ENCODE peak calls at places on chromosomes 13 and 19, in four cellular contexts. One of them, this sample, is unnamed.

GRCh38 chr13:60431108-60431700 is 34.2 kb downstream of the TDRD3 start:
- DNase-seq in ascending aorta: no peak
- DNase-seq in adrenal gland: no peak
- DNase-seq in progenitor cell of endocrine pancreas: no peak
- DNase-seq in this sample: no peak

GRCh38 chr19:16893686-16893990 is 4.8 kb downstream of the F2RL3 start:
- DNase-seq in ascending aorta: no peak
- DNase-seq in adrenal gland: peak; percentile 37
- DNase-seq in progenitor cell of endocrine pancreas: no peak
- DNase-seq in this sample: no peak

GRCh38 chr13:66803759-66804456 is 426.2 kb downstream of the PCDH9 start:
- DNase-seq in ascending aorta: no peak
- DNase-seq in adrenal gland: no peak
- DNase-seq in progenitor cell of endocrine pancreas: no peak
- DNase-seq in this sample: no peak

GRCh38 chr13:75151081-75151643 is 330.8 kb downstream of the TBC1D4 start:
- DNase-seq in ascending aorta: no peak
- DNase-seq in adrenal gland: no peak
- DNase-seq in progenitor cell of endocrine pancreas: no peak
- DNase-seq in this sample: no peak

GRCh38 chr19:41029524-41030432 is 38.7 kb downstream of the CYP2B6 start:
- DNase-seq in ascending aorta: no peak
- DNase-seq in adrenal gland: no peak
- DNase-seq in progenitor cell of endocrine pancreas: no peak
- DNase-seq in this sample: no peak

GRCh38 chr13:47463726-47464125 is 537.3 kb downstream of the SUCLA2 start:
- DNase-seq in ascending aorta: no peak
- DNase-seq in adrenal gland: no peak
- DNase-seq in progenitor cell of endocrine pancreas: no peak
- DNase-seq in this sample: no peak

GRCh38 chr19:36030264-36031148 is 2.2 kb downstream of the CLIP3 start:
- DNase-seq in ascending aorta: no peak
- DNase-seq in adrenal gland: no peak
- DNase-seq in progenitor cell of endocrine pancreas: no peak
- DNase-seq in this sample: no peak

GRCh38 chr19:46784262-46785053 is 3.9 kb downstream of the SLC1A5 start:
- DNase-seq in ascending aorta: peak; percentile 81
- DNase-seq in adrenal gland: peak; percentile 49
- DNase-seq in progenitor cell of endocrine pancreas: no peak
- DNase-seq in this sample: peak; percentile 51

GRCh38 chr13:106561551-106562170 is 6.3 kb downstream of the ARGLU1 start:
- DNase-seq in ascending aorta: no peak
- DNase-seq in adrenal gland: peak; percentile 31
- DNase-seq in progenitor cell of endocrine pancreas: no peak
- DNase-seq in this sample: no peak

GRCh38 chr13:98353750-98354149 is 176.7 kb upstream of the RNF113B start:
- DNase-seq in ascending aorta: no peak
- DNase-seq in adrenal gland: no peak
- DNase-seq in progenitor cell of endocrine pancreas: no peak
- DNase-seq in this sample: no peak

GRCh38 chr13:32905864-32906180 is 110.4 kb upstream of the KL start:
- DNase-seq in ascending aorta: no peak
- DNase-seq in adrenal gland: no peak
- DNase-seq in progenitor cell of endocrine pancreas: no peak
- DNase-seq in this sample: no peak

GRCh38 chr13:23558675-23559536 is 11.3 kb upstream of the TNFRSF19 start:
- DNase-seq in ascending aorta: no peak
- DNase-seq in adrenal gland: peak; percentile 39
- DNase-seq in progenitor cell of endocrine pancreas: no peak
- DNase-seq in this sample: peak; percentile 25

GRCh38 chr13:109764474-109765292 is 21.7 kb downstream of the IRS2 start:
- DNase-seq in ascending aorta: no peak
- DNase-seq in adrenal gland: peak; percentile 47
- DNase-seq in progenitor cell of endocrine pancreas: no peak
- DNase-seq in this sample: no peak

DNA sequence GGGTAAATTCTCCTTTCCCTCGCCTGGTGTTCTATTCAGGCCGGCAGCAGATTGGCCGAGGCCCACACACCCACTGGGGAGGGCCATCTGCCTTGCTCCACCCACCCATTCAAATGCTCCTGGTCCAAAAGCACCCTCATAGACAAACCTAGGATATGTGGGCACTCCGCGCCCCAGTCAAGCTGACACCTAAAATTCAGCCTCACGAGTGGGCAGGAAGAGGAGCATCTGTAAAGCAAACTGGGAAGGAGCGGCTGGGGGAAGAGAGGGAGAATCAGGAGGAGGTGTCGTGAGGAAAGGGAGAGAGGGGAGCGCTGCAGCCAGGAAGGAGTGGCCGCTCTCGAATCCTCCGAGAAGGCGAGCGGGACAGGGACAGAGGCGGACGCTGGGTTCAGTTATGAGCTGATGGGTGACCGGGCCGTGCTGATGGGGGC is 136.9 kb downstream of the USP12 start:
- DNase-seq in ascending aorta: no peak
- DNase-seq in adrenal gland: peak; percentile 3
- DNase-seq in progenitor cell of endocrine pancreas: no peak
- DNase-seq in this sample: no peak
- TF ChIP-seq CTCF in ascending aorta: no peak
- TF ChIP-seq CTCF in adrenal gland: no peak
- TF ChIP-seq CTCF in progenitor cell of endocrine pancreas: no peak
- TF ChIP-seq CTCF in this sample: no peak

GRCh38 chr13:103772576-103772975 is 706.4 kb upstream of the SLC10A2 start:
- DNase-seq in ascending aorta: no peak
- DNase-seq in adrenal gland: no peak
- DNase-seq in progenitor cell of endocrine pancreas: no peak
- DNase-seq in this sample: no peak
- TF ChIP-seq CTCF in ascending aorta: no peak
- TF ChIP-seq CTCF in adrenal gland: no peak
- TF ChIP-seq CTCF in progenitor cell of endocrine pancreas: peak; percentile 17
- TF ChIP-seq CTCF in this sample: peak; percentile 40

DNA sequence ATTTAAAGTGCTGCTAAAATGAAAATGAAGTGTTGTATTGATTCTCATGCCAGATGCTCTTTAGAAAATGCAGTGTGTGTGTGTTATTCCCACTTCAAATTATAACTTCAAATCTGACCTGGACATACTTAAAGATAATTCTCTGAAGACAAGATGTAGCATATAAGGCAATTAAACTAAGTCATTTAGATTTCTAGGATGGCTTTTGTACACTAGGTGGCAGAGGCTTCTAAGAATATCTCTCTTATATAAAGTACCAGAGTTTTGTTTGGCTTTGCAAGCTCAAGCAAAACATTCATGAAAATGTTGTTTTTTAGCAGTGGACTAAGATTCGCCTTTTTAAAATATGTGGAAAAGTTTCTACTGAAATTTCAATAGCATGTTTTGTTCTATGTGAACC is 407.2 kb downstream of the GPC5 start:
- DNase-seq in ascending aorta: no peak
- DNase-seq in adrenal gland: no peak
- DNase-seq in progenitor cell of endocrine pancreas: no peak
- DNase-seq in this sample: no peak
- TF ChIP-seq CTCF in ascending aorta: no peak
- TF ChIP-seq CTCF in adrenal gland: no peak
- TF ChIP-seq CTCF in progenitor cell of endocrine pancreas: peak; percentile 21
- TF ChIP-seq CTCF in this sample: peak; percentile 44

GRCh38 chr13:94415484-94415883 is 64.0 kb downstream of the DCT start:
- DNase-seq in ascending aorta: no peak
- DNase-seq in adrenal gland: no peak
- DNase-seq in progenitor cell of endocrine pancreas: no peak
- DNase-seq in this sample: no peak

GRCh38 chr13:94419304-94419943 is 60.1 kb downstream of the DCT start:
- DNase-seq in ascending aorta: no peak
- DNase-seq in adrenal gland: no peak
- DNase-seq in progenitor cell of endocrine pancreas: no peak
- DNase-seq in this sample: no peak

GRCh38 chr13:94414141-94414540 is 65.3 kb downstream of the DCT start:
- DNase-seq in ascending aorta: no peak
- DNase-seq in adrenal gland: no peak
- DNase-seq in progenitor cell of endocrine pancreas: no peak
- DNase-seq in this sample: no peak

GRCh38 chr13:94417294-94417693 is 62.2 kb downstream of the DCT start:
- DNase-seq in ascending aorta: no peak
- DNase-seq in adrenal gland: no peak
- DNase-seq in progenitor cell of endocrine pancreas: no peak
- DNase-seq in this sample: no peak

GRCh38 chr13:94416454-94417080 is 62.9 kb downstream of the DCT start:
- DNase-seq in ascending aorta: no peak
- DNase-seq in adrenal gland: peak; percentile 6
- DNase-seq in progenitor cell of endocrine pancreas: peak; percentile 35
- DNase-seq in this sample: peak; percentile 23
- TF ChIP-seq CTCF in ascending aorta: no peak
- TF ChIP-seq CTCF in adrenal gland: peak; percentile 16
- TF ChIP-seq CTCF in progenitor cell of endocrine pancreas: peak; percentile 81
- TF ChIP-seq CTCF in this sample: peak; percentile 71

GRCh38 chr19:14089412-14089661 is 1.2 kb downstream of the SAMD1 start:
- DNase-seq in ascending aorta: no peak
- DNase-seq in adrenal gland: no peak
- DNase-seq in progenitor cell of endocrine pancreas: no peak
- DNase-seq in this sample: no peak
- TF ChIP-seq CTCF in ascending aorta: no peak
- TF ChIP-seq CTCF in adrenal gland: no peak
- TF ChIP-seq CTCF in progenitor cell of endocrine pancreas: peak; percentile 31
- TF ChIP-seq CTCF in this sample: peak; percentile 43

GRCh38 chr19:32624410-32624809 is 43.4 kb downstream of the PDCD5 start:
- DNase-seq in ascending aorta: no peak
- DNase-seq in adrenal gland: no peak
- DNase-seq in progenitor cell of endocrine pancreas: no peak
- DNase-seq in this sample: no peak

GRCh38 chr19:32614916-32615315 is 33.9 kb downstream of the PDCD5 start:
- DNase-seq in ascending aorta: no peak
- DNase-seq in adrenal gland: no peak
- DNase-seq in progenitor cell of endocrine pancreas: no peak
- DNase-seq in this sample: no peak

GRCh38 chr19:32622002-32622401 is 41.0 kb downstream of the PDCD5 start:
- DNase-seq in ascending aorta: no peak
- DNase-seq in adrenal gland: no peak
- DNase-seq in progenitor cell of endocrine pancreas: no peak
- DNase-seq in this sample: no peak

GRCh38 chr19:32615569-32615968 is 34.6 kb downstream of the PDCD5 start:
- DNase-seq in ascending aorta: no peak
- DNase-seq in adrenal gland: no peak
- DNase-seq in progenitor cell of endocrine pancreas: no peak
- DNase-seq in this sample: no peak

GRCh38 chr19:32619051-32619685 is 38.2 kb downstream of the PDCD5 start:
- DNase-seq in ascending aorta: no peak
- DNase-seq in adrenal gland: no peak
- DNase-seq in progenitor cell of endocrine pancreas: no peak
- DNase-seq in this sample: no peak
- TF ChIP-seq CTCF in ascending aorta: no peak
- TF ChIP-seq CTCF in adrenal gland: no peak
- TF ChIP-seq CTCF in progenitor cell of endocrine pancreas: no peak
- TF ChIP-seq CTCF in this sample: no peak

DNA sequence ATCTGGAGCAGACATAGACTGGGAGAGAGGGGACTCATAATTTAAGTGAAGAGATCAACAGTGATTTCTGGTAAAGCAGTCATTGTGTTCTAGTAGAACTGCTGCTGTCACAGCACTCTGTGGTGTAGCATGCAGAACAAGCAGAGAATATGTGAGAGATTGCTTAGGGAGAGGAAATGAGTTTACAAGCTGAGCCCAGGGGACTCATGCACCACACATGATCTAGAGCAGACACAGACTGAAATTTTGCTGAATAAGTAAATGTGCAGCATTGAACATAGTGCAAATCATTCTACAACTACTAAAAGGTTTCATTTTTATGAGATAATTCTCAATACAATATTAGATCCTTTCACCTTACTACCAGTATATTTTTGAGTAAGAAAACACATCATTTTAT is 125.7 kb downstream of the MYO16 start:
- DNase-seq in ascending aorta: no peak
- DNase-seq in adrenal gland: no peak
- DNase-seq in progenitor cell of endocrine pancreas: no peak
- DNase-seq in this sample: no peak
- TF ChIP-seq CTCF in ascending aorta: no peak
- TF ChIP-seq CTCF in adrenal gland: no peak
- TF ChIP-seq CTCF in progenitor cell of endocrine pancreas: no peak
- TF ChIP-seq CTCF in this sample: no peak

GRCh38 chr13:38875186-38875875 is 115.3 kb downstream of the STOML3 start:
- DNase-seq in ascending aorta: no peak
- DNase-seq in adrenal gland: no peak
- DNase-seq in progenitor cell of endocrine pancreas: no peak
- DNase-seq in this sample: no peak

GRCh38 chr13:38868870-38869269 is 121.8 kb downstream of the STOML3 start:
- DNase-seq in ascending aorta: no peak
- DNase-seq in adrenal gland: no peak
- DNase-seq in progenitor cell of endocrine pancreas: peak; percentile 12
- DNase-seq in this sample: no peak

GRCh38 chr13:38868399-38868798 is 122.2 kb downstream of the STOML3 start:
- DNase-seq in ascending aorta: no peak
- DNase-seq in adrenal gland: no peak
- DNase-seq in progenitor cell of endocrine pancreas: no peak
- DNase-seq in this sample: no peak

GRCh38 chr13:38871275-38871674 is 119.4 kb downstream of the STOML3 start:
- DNase-seq in ascending aorta: no peak
- DNase-seq in adrenal gland: no peak
- DNase-seq in progenitor cell of endocrine pancreas: no peak
- DNase-seq in this sample: no peak

GRCh38 chr13:38872693-38873092 is 117.9 kb downstream of the STOML3 start:
- DNase-seq in ascending aorta: no peak
- DNase-seq in adrenal gland: peak; percentile 6
- DNase-seq in progenitor cell of endocrine pancreas: peak; percentile 37
- DNase-seq in this sample: peak; percentile 65
- TF ChIP-seq CTCF in ascending aorta: peak; percentile 13
- TF ChIP-seq CTCF in adrenal gland: no peak
- TF ChIP-seq CTCF in progenitor cell of endocrine pancreas: peak; percentile 83
- TF ChIP-seq CTCF in this sample: peak; percentile 76